ENCODE peak calls at places on chromosomes 6 and 20, in six cellular contexts. X is endodermal cell, G is AG04450, K is brain microvascular endothelial cell, A is lung, N is dorsolateral prefrontal cortex. L is an unnamed sample.
A peak's percentile ranks its signal among the peaks of the same experiment; 100 is the strongest.

GRCh38 chr20:36538026-36538764 is 3.1 kb upstream of the MYL9 start:
- DNase-seq in X (no peak), G (no peak), K (peak; percentile 45), A (no peak), N (no peak), L (no peak)

GRCh38 chr6:158068893-158069799 is 87.5 kb downstream of the SYNJ2 start:
- DNase-seq in X (peak; percentile 74), G (no peak), K (peak; percentile 52), A (peak; percentile 88), N (peak; percentile 51), L (peak; percentile 49)

GRCh38 chr20:38195041-38195504 is 30.0 kb upstream of the TGM2 start:
- DNase-seq in X (peak; percentile 29), G (no peak), K (no peak), A (no peak), N (no peak), L (no peak)

GRCh38 chr6:4804095-4804494 is 27.9 kb downstream of the CDYL start:
- DNase-seq in X (peak; percentile 45), G (no peak), K (peak; percentile 39), A (no peak), N (no peak), L (no peak)

GRCh38 chr20:45347297-45347935 is 808 bp downstream of the SDC4 start:
- DNase-seq in X (no peak), G (no peak), K (no peak), A (no peak), N (no peak), L (no peak)

GRCh38 chr6:90175627-90176538 is 120.8 kb downstream of the BACH2 start:
- DNase-seq in X (no peak), G (no peak), K (no peak), A (no peak), N (no peak), L (no peak)

GRCh38 chr6:3869632-3870527 is 20.7 kb downstream of the FAM50B start:
- DNase-seq in X (no peak), G (no peak), K (no peak), A (no peak), N (no peak), L (no peak)

GRCh38 chr20:62296724-62297448 is 5.9 kb upstream of the ADRM1 start:
- DNase-seq in X (no peak), G (no peak), K (no peak), A (no peak), N (no peak), L (no peak)

GRCh38 chr20:47350181-47350550 is 6.3 kb downstream of the ZMYND8 start:
- DNase-seq in X (no peak), G (no peak), K (no peak), A (no peak), N (no peak), L (no peak)
- H3K4me3 ChIP-seq in X (peak overlapping the region; percentile 92), G (no peak overlapping the region), K (no peak overlapping the region), A (no peak overlapping the region), N (peak overlapping the region; percentile 40), L (no peak overlapping the region)

GRCh38 chr20:40962733-40963504 is 65.7 kb upstream of the TOP1 start:
- DNase-seq in X (peak; percentile 94), G (no peak), K (peak; percentile 47), A (peak; percentile 67), N (peak; percentile 70), L (no peak)

GRCh38 chr20:40965671-40966070 is 63.0 kb upstream of the TOP1 start:
- DNase-seq in X (no peak), G (no peak), K (no peak), A (no peak), N (no peak), L (no peak)

GRCh38 chr20:40963505-40963845 is 65.1 kb upstream of the TOP1 start:
- DNase-seq in X (no peak), G (no peak), K (no peak), A (no peak), N (no peak), L (no peak)

GRCh38 chr20:40966516-40967185 is 62.0 kb upstream of the TOP1 start:
- DNase-seq in X (no peak), G (no peak), K (no peak), A (no peak), N (no peak), L (no peak)

DNA sequence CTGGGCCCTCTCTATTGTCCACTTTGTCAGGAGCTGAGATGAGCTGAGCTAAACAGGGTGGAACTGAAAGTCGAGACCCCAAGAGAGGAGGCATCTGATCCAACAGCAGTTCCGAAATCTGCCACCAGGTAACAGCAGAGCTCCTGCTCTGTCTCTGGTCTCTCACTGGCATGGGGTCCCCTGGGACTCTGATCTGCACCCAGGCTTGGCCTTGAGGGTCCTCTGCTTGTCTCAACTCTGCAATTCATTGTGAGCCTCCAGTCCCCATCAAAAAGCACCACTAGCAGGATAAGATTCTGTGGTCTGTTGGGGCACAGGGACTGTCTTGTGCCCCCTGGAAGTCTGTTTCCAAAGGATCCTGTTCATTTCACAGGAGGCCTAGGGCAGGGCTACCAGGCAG is 62.5 kb upstream of the TOP1 start:
- DNase-seq in X (peak; percentile 84), G (no peak), K (no peak), A (no peak), N (no peak), L (no peak)
- TF ChIP-seq CTCF in X (peak; percentile 76), G (peak; percentile 49), K (peak; percentile 59), A (no peak), N (no peak), L (peak; percentile 31)

GRCh38 chr6:924661-925060 is 231.7 kb upstream of the EXOC2 start:
- DNase-seq in X (no peak), G (no peak), K (no peak), A (no peak), N (no peak), L (no peak)
- H3K27me3 ChIP-seq in X (no peaks in the 10 kb centered on the region), G (no peaks in the 10 kb centered on the region), K (no peaks in the 10 kb centered on the region), A (no peaks in the 10 kb centered on the region), N (peaks cover 4% of the 10 kb centered on the region), L (no peaks in the 10 kb centered on the region)

DNA sequence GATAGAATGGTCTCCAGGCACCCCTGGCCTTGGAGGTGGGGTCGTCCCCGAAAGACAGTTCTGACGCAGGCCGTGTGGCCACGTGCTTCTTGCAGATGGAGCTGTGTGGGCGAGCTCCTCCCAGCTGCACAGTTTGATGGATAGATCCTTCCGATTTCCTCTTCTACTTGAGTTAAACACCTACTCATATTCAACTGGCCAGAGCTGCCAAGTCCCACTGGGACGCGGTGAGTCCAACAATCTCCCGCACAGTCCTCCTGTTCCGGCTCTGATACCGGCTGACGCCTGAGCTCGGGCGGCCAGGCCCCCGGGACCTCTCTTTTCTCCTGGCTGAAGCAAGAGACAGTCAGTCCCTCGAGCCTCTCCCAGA is 57.9 kb upstream of the DACT2 start:
- DNase-seq in X (no peak), G (no peak), K (no peak), A (no peak), N (no peak), L (no peak)
- H3K4me3 ChIP-seq in X (no peak overlapping the region), G (no peak overlapping the region), K (no peak overlapping the region), A (no peak overlapping the region), N (no peak overlapping the region), L (no peak overlapping the region)

DNA sequence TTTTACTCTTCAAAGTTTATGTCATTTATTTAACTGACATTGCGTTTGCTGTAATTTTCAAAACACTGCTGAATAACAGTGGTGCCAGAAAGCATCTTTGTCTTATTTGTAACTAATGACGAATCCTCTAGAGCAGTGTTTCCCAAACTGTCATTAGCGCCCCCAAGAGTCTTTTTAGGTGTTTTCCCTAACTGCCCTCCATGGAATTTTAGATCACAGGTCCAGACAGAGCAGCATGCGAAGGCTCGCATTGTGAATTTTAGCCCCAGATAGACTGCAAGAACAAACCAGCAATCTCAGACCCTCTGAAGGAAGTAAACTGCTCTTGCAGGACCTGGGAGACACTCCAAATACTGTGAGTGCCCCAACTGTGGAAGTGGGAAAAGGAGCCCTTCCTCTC is 2.3 kb upstream of the HUS1B start:
- DNase-seq in X (peak; percentile 62), G (no peak), K (no peak), A (no peak), N (no peak), L (no peak)
- TF ChIP-seq CTCF in X (peak; percentile 51), G (no peak), K (no peak), A (no peak), N (no peak), L (no peak)